ENCODE peak calls at places on chromosomes 5 and 9, in eight cellular contexts. K, I, X, B, S, N, U and Z are unnamed samples.

GRCh38 chr5:60677831-60678664 is 21.9 kb downstream of the DEPDC1B start:
- DNase-seq in K (peak; percentile 79), I (peak; percentile 37), X (no peak), B (no peak), S (peak; percentile 58), N (peak; percentile 73), U (peak; percentile 49), Z (peak; percentile 20)

GRCh38 chr9:96116275-96117051 is 185.5 kb downstream of the HSD17B3 start:
- DNase-seq in K (no peak), I (no peak), X (no peak), B (no peak), S (no peak), N (peak; percentile 48), U (peak; percentile 54), Z (no peak)

GRCh38 chr5:160520609-160521391 is 99.1 kb downstream of the PTTG1 start:
- DNase-seq in K (no peak), I (no peak), X (no peak), B (no peak), S (no peak), N (no peak), U (no peak), Z (no peak)

GRCh38 chr5:93378073-93378472 is 202.9 kb downstream of the NR2F1-AS1 start:
- DNase-seq in K (peak; percentile 33), I (peak; percentile 89), X (no peak), B (no peak), S (peak; percentile 52), N (peak; percentile 82), U (no peak), Z (no peak)

GRCh38 chr9:18347381-18348084 is 126.4 kb upstream of the ADAMTSL1 start:
- DNase-seq in K (no peak), I (no peak), X (no peak), B (no peak), S (peak; percentile 18), N (no peak), U (no peak), Z (no peak)

GRCh38 chr5:78569441-78569840 is 79.1 kb downstream of the LHFPL2 start:
- DNase-seq in K (peak; percentile 34), I (no peak), X (peak; percentile 72), B (no peak), S (peak; percentile 7), N (peak; percentile 92), U (peak; percentile 73), Z (no peak)

GRCh38 chr5:151264113-151264512 is 11.1 kb downstream of the GM2A start:
- DNase-seq in K (no peak), I (peak; percentile 88), X (peak; percentile 28), B (peak; percentile 73), S (peak; percentile 86), N (peak; percentile 46), U (no peak), Z (no peak)

GRCh38 chr9:113376634-113377531 is at the start of gene HDHD3:
- DNase-seq in K (peak; percentile 92), I (peak; percentile 76), X (peak; percentile 78), B (no peak), S (peak; percentile 85), N (peak; percentile 64), U (peak; percentile 93), Z (peak; percentile 40)

GRCh38 chr9:125950880-125951471 is 203.8 kb downstream of the PBX3 start:
- DNase-seq in K (peak; percentile 97), I (no peak), X (no peak), B (no peak), S (no peak), N (no peak), U (no peak), Z (no peak)

GRCh38 chr9:22446589-22446949 is at the start of gene DMRTA1:
- DNase-seq in K (peak; percentile 90), I (peak; percentile 81), X (peak; percentile 79), B (no peak), S (peak; percentile 76), N (peak; percentile 34), U (peak; percentile 68), Z (no peak)

GRCh38 chr5:91638010-91638409 is 254.9 kb upstream of the ARRDC3 start:
- DNase-seq in K (no peak), I (no peak), X (no peak), B (no peak), S (no peak), N (no peak), U (no peak), Z (no peak)

GRCh38 chr9:81719972-81720371 is 30.6 kb upstream of the TLE1 start:
- DNase-seq in K (no peak), I (no peak), X (no peak), B (no peak), S (no peak), N (no peak), U (no peak), Z (no peak)

GRCh38 chr5:116576043-116576713 is 1.6 kb upstream of the SEMA6A start:
- DNase-seq in K (peak; percentile 93), I (peak; percentile 58), X (no peak), B (peak; percentile 9), S (peak; percentile 63), N (peak; percentile 68), U (peak; percentile 93), Z (no peak)

GRCh38 chr5:116574682-116575634 is at the start of gene SEMA6A:
- DNase-seq in K (peak; percentile 98), I (peak; percentile 95), X (peak; percentile 12), B (peak; percentile 62), S (peak; percentile 85), N (peak; percentile 90), U (peak; percentile 95), Z (peak; percentile 81)

GRCh38 chr5:116573617-116574431 is 799 bp downstream of the SEMA6A start:
- DNase-seq in K (no peak), I (peak; percentile 27), X (no peak), B (no peak), S (peak; percentile 35), N (peak; percentile 40), U (peak; percentile 43), Z (no peak)

GRCh38 chr5:116577064-116577788 is 2.6 kb upstream of the SEMA6A start:
- DNase-seq in K (peak; percentile 58), I (no peak), X (no peak), B (no peak), S (no peak), N (no peak), U (no peak), Z (peak; percentile 92)

DNA sequence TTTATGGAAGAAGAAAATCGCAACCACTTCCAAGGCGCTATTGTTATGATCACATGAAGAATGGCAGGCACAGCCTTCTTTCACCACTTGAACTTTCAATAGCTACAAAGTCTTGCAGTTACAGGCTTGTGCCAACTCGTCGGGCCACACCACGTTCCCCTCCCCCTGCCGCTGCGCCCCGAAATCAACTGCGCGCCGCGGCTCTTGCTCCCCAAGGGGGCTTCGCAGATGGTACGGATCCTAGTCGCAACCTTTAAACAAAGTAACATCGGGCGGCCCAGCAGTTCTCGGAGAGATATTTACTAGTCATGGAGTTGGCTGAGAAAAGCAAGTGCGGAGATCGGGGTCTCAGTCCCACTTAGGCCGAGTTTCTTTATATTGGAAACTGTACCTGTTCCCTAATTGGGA is 1.0 kb upstream of the SEMA6A start:
- DNase-seq in K (peak; percentile 62), I (peak; percentile 62), X (no peak), B (peak; percentile 25), S (peak; percentile 20), N (no peak), U (peak; percentile 42), Z (no peak)
- H2AFZ ChIP-seq in K (peak overlapping the region; percentile 4), I (peak overlapping the region; percentile 84), X (no peak overlapping the region), B (peak overlapping the region; percentile 90), S (peak overlapping the region; percentile 84), N (no peak overlapping the region), U (peak overlapping the region; percentile 46), Z (peak overlapping the region; percentile 85)

DNA sequence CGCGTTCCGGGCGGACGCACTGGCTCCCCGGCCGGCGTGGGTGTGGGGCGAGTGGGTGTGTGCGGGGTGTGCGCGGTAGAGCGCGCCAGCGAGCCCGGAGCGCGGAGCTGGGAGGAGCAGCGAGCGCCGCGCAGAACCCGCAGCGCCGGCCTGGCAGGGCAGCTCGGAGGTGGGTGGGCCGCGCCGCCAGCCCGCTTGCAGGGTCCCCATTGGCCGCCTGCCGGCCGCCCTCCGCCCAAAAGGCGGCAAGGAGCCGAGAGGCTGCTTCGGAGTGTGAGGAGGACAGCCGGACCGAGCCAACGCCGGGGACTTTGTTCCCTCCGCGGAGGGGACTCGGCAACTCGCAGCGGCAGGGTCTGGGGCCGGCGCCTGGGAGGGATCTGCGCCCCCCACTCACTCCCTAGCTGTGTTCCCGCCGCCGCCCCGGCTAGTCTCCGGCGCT is at the start of gene DAPK1:
- DNase-seq in K (peak; percentile 87), I (peak; percentile 44), X (peak; percentile 81), B (no peak), S (peak; percentile 40), N (peak; percentile 34), U (peak; percentile 89), Z (no peak)
- TF ChIP-seq EZH2 in K (no peak), I (no peak), X (no peak), B (peak; percentile 3), S (peak; percentile 28), N (no peak), U (no peak), Z (no peak)

GRCh38 chr5:32507738-32508434 is 63.3 kb upstream of the ZFR start:
- DNase-seq in K (no peak), I (peak; percentile 64), X (no peak), B (no peak), S (peak; percentile 95), N (peak; percentile 65), U (no peak), Z (no peak)

GRCh38 chr5:32504923-32505596 is 60.5 kb upstream of the ZFR start:
- DNase-seq in K (peak; percentile 26), I (no peak), X (no peak), B (no peak), S (peak; percentile 83), N (peak; percentile 98), U (peak; percentile 83), Z (no peak)

GRCh38 chr5:32505718-32506117 is 61.2 kb upstream of the ZFR start:
- DNase-seq in K (no peak), I (peak; percentile 31), X (no peak), B (no peak), S (peak; percentile 73), N (peak; percentile 88), U (peak; percentile 41), Z (no peak)

GRCh38 chr5:32506809-32507208 is 62.3 kb upstream of the ZFR start:
- DNase-seq in K (no peak), I (peak; percentile 43), X (no peak), B (no peak), S (peak; percentile 94), N (peak; percentile 71), U (no peak), Z (no peak)

DNA sequence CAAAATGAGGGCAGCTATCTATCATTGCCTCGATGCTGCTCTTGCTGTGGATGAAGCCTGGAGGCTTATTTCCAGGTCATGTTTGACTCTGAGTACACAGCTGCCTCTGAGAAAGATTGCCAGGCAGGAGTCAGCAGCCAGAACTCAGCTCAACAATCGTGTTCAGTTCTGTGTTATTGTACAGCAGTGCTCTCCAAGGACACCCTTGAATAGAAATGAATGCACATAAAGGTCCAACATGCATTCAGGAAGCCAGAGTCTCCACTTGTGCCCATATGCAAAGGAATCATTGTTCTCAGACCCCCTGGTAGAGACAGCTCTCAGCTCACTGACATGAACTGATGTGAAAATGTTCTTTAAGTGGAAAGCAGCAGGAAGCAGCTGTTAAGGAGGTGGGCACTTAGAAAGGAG is 61.7 kb upstream of the ZFR start:
- DNase-seq in K (no peak), I (no peak), X (no peak), B (no peak), S (peak; percentile 53), N (peak; percentile 67), U (no peak), Z (no peak)
- H2AFZ ChIP-seq in K (no peak overlapping the region), I (peak overlapping the region; percentile 61), X (no peak overlapping the region), B (no peak overlapping the region), S (no peak overlapping the region), N (no peak overlapping the region), U (no peak overlapping the region), Z (no peak overlapping the region)

GRCh38 chr9:37035472-37036236 is 1.6 kb upstream of the PAX5 start:
- DNase-seq in K (peak; percentile 76), I (no peak), X (no peak), B (no peak), S (no peak), N (peak; percentile 42), U (no peak), Z (no peak)
- TF ChIP-seq EZH2 in K (peak; percentile 92), I (peak; percentile 94), X (no peak), B (no peak), S (peak; percentile 68), N (no peak), U (peak; percentile 98), Z (no peak)